ENCODE peak calls at places on chromosome 10, in seven cellular contexts. B is RPMI8226; S is ELR; T is endothelial cell; X is CMK; G is left colon; E is stimulated activated CD8-positive, alpha-beta memory T cell treated with anti-CD3 and anti-CD28 coated beads, Interleukin-4, amount 100 ng/mL, for 24 hours. F is an unnamed sample.

GRCh38 chr10:46033602-46034011 is 3.2 kb upstream of the NCOA4 start:
- DNase-seq in S (peak), B (no peak), X (no peak), T (peak), E (no peak), G (no peak), F (no peak)

GRCh38 chr10:110684800-110685446 is 40.8 kb downstream of the RBM20 start:
- DNase-seq in X (no peak), E (no peak), B (no peak), G (no peak), S (peak), T (no peak), F (no peak)

GRCh38 chr10:133109736-133110532 is 22.2 kb downstream of the ADGRA1 start:
- DNase-seq in T (no peak), E (no peak), X (no peak), B (no peak), S (no peak), G (no peak), F (no peak)

GRCh38 chr10:93386496-93387369 is 95.4 kb downstream of the MYOF start:
- DNase-seq in G (no peak), B (no peak), T (no peak), X (no peak), S (peak), E (no peak), F (no peak)

GRCh38 chr10:96863922-96864543 is 31.9 kb downstream of the LCOR start:
- DNase-seq in T (no peak), B (no peak), E (no peak), X (no peak), G (no peak), S (peak), F (no peak)

GRCh38 chr10:11335167-11335652 is 276.2 kb downstream of the USP6NL start:
- DNase-seq in X (no peak), S (no peak), G (no peak), B (no peak), T (no peak), E (no peak), F (peak)

GRCh38 chr10:62113680-62114079 is 155.0 kb downstream of the RTKN2 start:
- DNase-seq in T (no peak), G (no peak), E (no peak), S (no peak), B (no peak), X (no peak), F (no peak)

GRCh38 chr10:31864834-31865518 is 63.7 kb downstream of the ARHGAP12 start:
- DNase-seq in G (no peak), E (no peak), X (no peak), S (peak), B (no peak), T (no peak), F (no peak)

GRCh38 chr10:99276848-99277486 is 41.3 kb upstream of the HPSE2 start:
- DNase-seq in B (no peak), X (no peak), G (no peak), T (no peak), S (peak), E (no peak), F (no peak)

GRCh38 chr10:69512901-69513300 is 60.3 kb downstream of the NEUROG3 start:
- DNase-seq in S (no peak), G (no peak), T (no peak), B (no peak), E (no peak), X (no peak), F (no peak)

GRCh38 chr10:44974628-44975431 is 3.8 kb downstream of the DEPP1 start:
- DNase-seq in T (peak), S (peak), B (peak), E (peak), G (peak), X (no peak), F (peak)

GRCh38 chr10:80196270-80196949 is 8.9 kb downstream of the ANXA11 start:
- DNase-seq in G (peak), B (peak), X (no peak), S (peak), T (no peak), E (peak), F (no peak)

GRCh38 chr10:97747573-97747972 is 10.6 kb downstream of the ZFYVE27 start:
- DNase-seq in G (no peak), B (no peak), T (no peak), X (no peak), S (no peak), E (no peak), F (no peak)

GRCh38 chr10:78895469-78895868 is 173.3 kb upstream of the ZMIZ1 start:
- DNase-seq in G (no peak), S (no peak), T (no peak), E (no peak), X (no peak), B (no peak), F (no peak)

GRCh38 chr10:132684164-132684891 is 101.6 kb downstream of the NKX6-2 start:
- DNase-seq in S (peak), G (no peak), T (no peak), X (no peak), B (no peak), E (peak), F (peak)

GRCh38 chr10:18293536-18294510 is 153.6 kb downstream of the CACNB2 start:
- DNase-seq in B (no peak), T (no peak), G (no peak), X (no peak), E (no peak), S (no peak), F (no peak)

GRCh38 chr10:114304566-114305421 is 65.7 kb downstream of the VWA2 start:
- DNase-seq in E (peak), G (peak), B (peak), X (no peak), S (peak), T (peak), F (peak)

GRCh38 chr10:29669149-29669548 is 34.4 kb upstream of the SVIL start:
- DNase-seq in E (no peak), B (no peak), T (no peak), S (no peak), X (no peak), G (no peak), F (no peak)

GRCh38 chr10:99672884-99673283 is 13.6 kb downstream of the ENTPD7 start:
- DNase-seq in E (no peak), B (no peak), G (no peak), T (no peak), X (no peak), S (peak), F (no peak)

GRCh38 chr10:125060851-125061556 is 99.4 kb downstream of the CTBP2 start:
- DNase-seq in S (peak), B (peak), X (no peak), E (peak), T (peak), G (peak), F (peak)

GRCh38 chr10:49304137-49304536 is 5.2 kb downstream of the C10orf71 start:
- DNase-seq in S (no peak), E (no peak), T (no peak), B (no peak), G (no peak), X (no peak), F (no peak)

GRCh38 chr10:119531067-119531466 is 11.5 kb downstream of the RGS10 start:
- DNase-seq in T (no peak), E (no peak), X (no peak), B (no peak), G (no peak), S (no peak), F (no peak)

GRCh38 chr10:78952686-78953085 is 116.1 kb upstream of the ZMIZ1 start:
- DNase-seq in T (no peak), E (no peak), X (no peak), S (peak), G (no peak), B (no peak), F (no peak)

GRCh38 chr10:46006219-46006618 is 24.2 kb downstream of the NCOA4 start:
- DNase-seq in B (no peak), X (no peak), S (peak), T (no peak), E (no peak), G (no peak), F (no peak)

F was measured in posterior cingulate gyrus.